ENCODE peak calls at places on chromosome 16, in four cellular contexts. R is HepG2, M is K562, J is SK-N-SH. A is an unnamed sample.

GRCh38 chr16:47058295-47059086 is 85.0 kb upstream of the DNAJA2 start:
- DNase-seq in R (peak; percentile 94), M (no peak), J (no peak), A (no peak)

GRCh38 chr16:48162839-48163410 is 7.1 kb upstream of the ABCC12 start:
- DNase-seq in R (no peak), M (no peak), J (no peak), A (no peak)

GRCh38 chr16:13961099-13961811 is 41.3 kb downstream of the ERCC4 start:
- DNase-seq in R (peak; percentile 56), M (peak; percentile 52), J (no peak), A (no peak)

GRCh38 chr16:20042848-20043247 is 30.8 kb downstream of the GPR139 start:
- DNase-seq in R (no peak), M (peak; percentile 37), J (no peak), A (no peak)

GRCh38 chr16:15897834-15898254 is 9.4 kb upstream of the CEP20 start:
- DNase-seq in R (no peak), M (peak; percentile 55), J (no peak), A (no peak)

GRCh38 chr16:19316846-19317245 is 31.3 kb downstream of the CLEC19A start:
- DNase-seq in R (no peak), M (no peak), J (no peak), A (no peak)

GRCh38 chr16:73746554-73746953 is 550.1 kb upstream of the PSMD7 start:
- DNase-seq in R (no peak), M (no peak), J (no peak), A (no peak)

GRCh38 chr16:49855822-49856740 is at the start of gene ZNF423:
- DNase-seq in R (no peak), M (no peak), J (peak; percentile 75), A (no peak)

GRCh38 chr16:81480856-81481821 is 36.5 kb downstream of the CMIP start:
- DNase-seq in R (peak; percentile 94), M (peak; percentile 91), J (peak; percentile 79), A (no peak)

GRCh38 chr16:102060-102855 is 24.2 kb downstream of the MPG start:
- DNase-seq in R (no peak), M (no peak), J (no peak), A (no peak)

GRCh38 chr16:11630230-11631056 is 37.8 kb upstream of the SNN start:
- DNase-seq in R (peak; percentile 78), M (no peak), J (no peak), A (no peak)

GRCh38 chr16:49495151-49495566 is 121.6 kb downstream of the C16orf78 start:
- DNase-seq in R (no peak), M (no peak), J (no peak), A (no peak)

GRCh38 chr16:65327346-65327745 is 205.5 kb upstream of the CDH11 start:
- DNase-seq in R (no peak), M (no peak), J (no peak), A (no peak)

GRCh38 chr16:89921699-89922476 is 1.3 kb upstream of the TUBB3 start:
- DNase-seq in R (peak; percentile 85), M (peak; percentile 93), J (peak; percentile 84), A (peak; percentile 78)

GRCh38 chr16:46721885-46722284 is 26.3 kb downstream of the MYLK3 start:
- DNase-seq in R (no peak), M (no peak), J (no peak), A (no peak)

GRCh38 chr16:29784901-29785500 is 5.5 kb upstream of the KIF22 start:
- DNase-seq in R (no peak), M (peak; percentile 86), J (no peak), A (no peak)

GRCh38 chr16:50594332-50595260 is 46.4 kb downstream of the NKD1 start:
- DNase-seq in R (no peak), M (no peak), J (no peak), A (no peak)

GRCh38 chr16:1959269-1960039 is at the start of gene NDUFB10:
- DNase-seq in R (peak; percentile 80), M (peak; percentile 97), J (peak; percentile 96), A (peak; percentile 85)

GRCh38 chr16:64092284-64092683 is 1029.6 kb downstream of the CDH11 start:
- DNase-seq in R (no peak), M (no peak), J (no peak), A (no peak)

GRCh38 chr16:89466920-89467319 is 23.4 kb downstream of the ANKRD11 start:
- DNase-seq in R (no peak), M (no peak), J (no peak), A (no peak)

GRCh38 chr16:89761304-89761922 is 40.1 kb downstream of the ZNF276 start:
- DNase-seq in R (no peak), M (no peak), J (no peak), A (no peak)

GRCh38 chr16:76791151-76791550 is 399.8 kb upstream of the MON1B start:
- DNase-seq in R (no peak), M (no peak), J (no peak), A (no peak)

GRCh38 chr16:13875614-13876284 is 44.2 kb upstream of the ERCC4 start:
- DNase-seq in R (no peak), M (no peak), J (no peak), A (no peak)

GRCh38 chr16:11067697-11068141 is 123.4 kb downstream of the CLEC16A start:
- DNase-seq in R (peak; percentile 68), M (no peak), J (no peak), A (no peak)

GRCh38 chr16:22346463-22346862 is 28.0 kb downstream of the CDR2 start:
- DNase-seq in R (no peak), M (no peak), J (no peak), A (no peak)

GRCh38 chr16:88844412-88845118 is 12.2 kb downstream of the GALNS start:
- DNase-seq in R (no peak), M (no peak), J (no peak), A (no peak)

GRCh38 chr16:22945361-22945760 is 131.4 kb downstream of the HS3ST2 start:
- DNase-seq in R (no peak), M (no peak), J (no peak), A (no peak)

GRCh38 chr16:22775220-22775912 is 38.6 kb upstream of the HS3ST2 start:
- DNase-seq in R (no peak), M (no peak), J (no peak), A (no peak)

GRCh38 chr16:77374384-77374783 is 60.5 kb downstream of the ADAMTS18 start:
- DNase-seq in R (no peak), M (no peak), J (no peak), A (no peak)

GRCh38 chr16:88558457-88559442 is 11.5 kb upstream of the ZC3H18 start:
- DNase-seq in R (peak; percentile 82), M (peak; percentile 92), J (peak; percentile 86), A (peak; percentile 64)

GRCh38 chr16:72620348-72620747 is 427.6 kb downstream of the ZFHX3 start:
- DNase-seq in R (no peak), M (no peak), J (no peak), A (no peak)

GRCh38 chr16:72626623-72627022 is 421.3 kb downstream of the ZFHX3 start:
- DNase-seq in R (no peak), M (no peak), J (no peak), A (no peak)

GRCh38 chr16:72621651-72622050 is 426.3 kb downstream of the ZFHX3 start:
- DNase-seq in R (no peak), M (no peak), J (no peak), A (no peak)

DNA sequence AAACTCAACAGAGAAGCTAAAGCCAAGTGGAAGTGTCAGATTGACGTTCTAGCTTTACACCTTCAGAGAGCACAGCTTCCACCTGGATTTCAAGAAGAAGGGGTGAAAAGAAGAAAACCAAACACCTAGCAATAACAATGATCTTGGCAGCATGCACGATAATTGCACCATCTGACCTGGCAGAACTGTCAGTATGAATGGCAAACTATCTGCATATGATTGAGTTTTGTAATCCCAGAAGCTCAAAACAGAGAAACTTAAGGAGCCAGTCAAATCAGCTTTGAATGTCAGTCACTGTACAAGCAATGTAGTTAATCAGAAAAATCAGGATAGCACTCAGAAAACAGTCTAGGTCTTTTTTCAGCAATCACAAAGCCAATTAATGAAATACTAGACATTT is 427.1 kb downstream of the ZFHX3 start:
- DNase-seq in R (no peak), M (no peak), J (no peak), A (no peak)
- TF ChIP-seq ELF1 in R (no peak), M (no peak), J (no peak), A (no peak)

GRCh38 chr16:70348991-70349390 is 2.3 kb downstream of the DDX19A start:
- DNase-seq in R (no peak), M (no peak), J (no peak), A (no peak)
- TF ChIP-seq ELF1 in R (no peak), M (no peak), J (no peak), A (no peak)

DNA sequence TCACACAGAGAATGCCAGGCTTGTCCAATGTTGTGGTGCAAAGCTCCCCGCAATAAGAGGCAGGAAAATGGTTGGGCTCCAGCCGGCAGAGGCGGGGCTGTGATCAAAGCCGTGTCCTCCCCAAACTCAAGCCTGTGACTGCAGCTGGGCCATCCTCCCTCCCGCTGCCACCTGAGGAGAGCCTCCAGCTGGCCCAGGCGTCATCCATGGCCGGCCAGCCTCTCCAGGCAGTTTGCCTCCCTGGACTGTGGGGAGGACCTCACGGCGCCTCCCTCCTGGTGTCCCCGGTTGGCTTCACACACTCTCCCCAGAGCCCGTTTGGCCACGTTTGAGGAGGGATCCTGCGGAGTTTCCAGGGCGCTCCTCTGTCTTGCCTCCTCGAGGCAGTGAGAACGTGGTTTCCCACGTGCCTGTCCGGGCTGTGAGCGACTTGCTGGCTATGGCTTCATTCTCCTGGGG is 134.1 kb downstream of the IRF8 start:
- DNase-seq in R (no peak), M (no peak), J (no peak), A (no peak)
- TF ChIP-seq ELF1 in R (no peak), M (no peak), J (no peak), A (no peak)

GRCh38 chr16:85398688-85399582 is 214.2 kb upstream of the GSE1 start:
- DNase-seq in R (no peak), M (no peak), J (no peak), A (no peak)
- TF ChIP-seq ELF1 in R (no peak), M (no peak), J (no peak), A (no peak)

DNA sequence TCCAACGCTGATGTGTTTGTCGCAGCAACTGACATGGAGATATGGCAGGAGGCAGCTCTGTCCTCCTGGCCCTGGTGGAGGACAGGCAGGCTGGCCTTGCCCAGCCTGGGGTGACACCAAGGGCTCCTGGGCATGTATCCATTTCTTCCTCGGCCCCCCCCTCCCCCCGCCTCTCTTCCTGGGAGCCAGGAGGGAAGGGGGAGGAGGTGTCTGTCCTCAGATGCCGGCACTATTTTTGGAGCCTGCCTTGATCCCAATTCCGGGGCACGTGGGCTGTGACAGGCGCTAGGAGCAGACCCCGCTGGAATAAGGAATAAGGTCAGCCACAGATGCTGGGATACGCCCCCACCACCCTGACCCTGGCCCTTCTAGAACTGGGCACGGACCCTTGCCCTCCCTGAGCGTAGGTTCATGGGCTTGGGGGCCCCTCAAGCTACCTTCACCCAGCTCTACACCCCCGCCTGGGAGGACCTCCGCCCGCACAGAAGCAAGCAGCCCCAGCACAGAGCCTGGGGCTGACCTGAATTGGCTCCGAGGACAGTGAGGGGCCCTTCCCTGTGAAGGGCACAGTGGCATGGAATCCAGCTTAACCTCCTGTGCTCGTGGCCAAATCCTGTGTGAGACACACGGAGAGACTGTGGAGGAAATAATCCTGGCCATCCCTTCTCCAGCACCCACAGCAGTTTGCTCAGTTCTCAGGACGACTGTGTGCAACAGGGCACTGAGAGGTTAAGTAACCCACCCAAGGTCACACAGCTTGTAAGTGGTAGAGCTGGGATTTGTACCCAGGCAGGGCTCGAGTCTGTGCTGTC is 24.1 kb downstream of the SEC14L5 start:
- DNase-seq in R (no peak), M (no peak), J (no peak), A (no peak)
- TF ChIP-seq ELF1 in R (no peak), M (no peak), J (no peak), A (no peak)

GRCh38 chr16:67563708-67564468 is 1.6 kb downstream of the CTCF start:
- DNase-seq in R (peak; percentile 58), M (peak; percentile 48), J (peak; percentile 16), A (no peak)
- TF ChIP-seq ELF1 in R (peak; percentile 19), M (peak; percentile 31), J (no peak), A (no peak)

A was measured in HCT116.